ENCODE peak calls at places on chromosomes 4 and X, in nine cellular contexts. One of them, this sample, is unnamed.

GRCh38 chrX:121581885-121582284 is 534.5 kb downstream of the GLUD2 start:
- DNase-seq in ELR: no peak
- DNase-seq in KBM-7: no peak
- DNase-seq in stimulated activated naive CD8-positive, alpha-beta T cell treated with anti-CD3 and anti-CD28 coated beads, Interleukin-15, Interleukin-2, amounts not matched to agents 100 U/mL and 50 U/mL, for 24 hours: no peak
- DNase-seq in K562: peak
- DNase-seq in A673: peak
- DNase-seq in hepatocyte: no peak
- DNase-seq in activated T-cell treated with anti-CD3 and anti-CD28 coated beads, Interleukin-2, amount 50 U/mL, for 72 hours: no peak
- DNase-seq in stimulated activated naive CD4-positive, alpha-beta T cell: no peak
- DNase-seq in this sample: no peak

GRCh38 chr4:166981847-166982246 is 252.4 kb downstream of the SPOCK3 start:
- DNase-seq in ELR: no peak
- DNase-seq in KBM-7: no peak
- DNase-seq in stimulated activated naive CD8-positive, alpha-beta T cell treated with anti-CD3 and anti-CD28 coated beads, Interleukin-15, Interleukin-2, amounts not matched to agents 100 U/mL and 50 U/mL, for 24 hours: no peak
- DNase-seq in K562: no peak
- DNase-seq in A673: no peak
- DNase-seq in hepatocyte: no peak
- DNase-seq in activated T-cell treated with anti-CD3 and anti-CD28 coated beads, Interleukin-2, amount 50 U/mL, for 72 hours: no peak
- DNase-seq in stimulated activated naive CD4-positive, alpha-beta T cell: no peak
- DNase-seq in this sample: no peak

GRCh38 chr4:140809671-140810070 is 53.5 kb upstream of the TBC1D9 start:
- DNase-seq in ELR: no peak
- DNase-seq in KBM-7: peak
- DNase-seq in stimulated activated naive CD8-positive, alpha-beta T cell treated with anti-CD3 and anti-CD28 coated beads, Interleukin-15, Interleukin-2, amounts not matched to agents 100 U/mL and 50 U/mL, for 24 hours: no peak
- DNase-seq in K562: no peak
- DNase-seq in A673: no peak
- DNase-seq in hepatocyte: no peak
- DNase-seq in activated T-cell treated with anti-CD3 and anti-CD28 coated beads, Interleukin-2, amount 50 U/mL, for 72 hours: no peak
- DNase-seq in stimulated activated naive CD4-positive, alpha-beta T cell: no peak
- DNase-seq in this sample: no peak

GRCh38 chr4:74055096-74055495 is 16.6 kb upstream of the CXCL3 start:
- DNase-seq in ELR: no peak
- DNase-seq in KBM-7: no peak
- DNase-seq in stimulated activated naive CD8-positive, alpha-beta T cell treated with anti-CD3 and anti-CD28 coated beads, Interleukin-15, Interleukin-2, amounts not matched to agents 100 U/mL and 50 U/mL, for 24 hours: no peak
- DNase-seq in K562: peak
- DNase-seq in A673: no peak
- DNase-seq in hepatocyte: no peak
- DNase-seq in activated T-cell treated with anti-CD3 and anti-CD28 coated beads, Interleukin-2, amount 50 U/mL, for 72 hours: no peak
- DNase-seq in stimulated activated naive CD4-positive, alpha-beta T cell: no peak
- DNase-seq in this sample: no peak

GRCh38 chrX:48492293-48492910 is 16.4 kb upstream of the PORCN start:
- DNase-seq in ELR: peak
- DNase-seq in KBM-7: peak
- DNase-seq in stimulated activated naive CD8-positive, alpha-beta T cell treated with anti-CD3 and anti-CD28 coated beads, Interleukin-15, Interleukin-2, amounts not matched to agents 100 U/mL and 50 U/mL, for 24 hours: no peak
- DNase-seq in K562: peak
- DNase-seq in A673: no peak
- DNase-seq in hepatocyte: no peak
- DNase-seq in activated T-cell treated with anti-CD3 and anti-CD28 coated beads, Interleukin-2, amount 50 U/mL, for 72 hours: no peak
- DNase-seq in stimulated activated naive CD4-positive, alpha-beta T cell: no peak
- DNase-seq in this sample: peak

GRCh38 chr4:24559889-24560288 is 24.5 kb downstream of the DHX15 start:
- DNase-seq in ELR: peak
- DNase-seq in KBM-7: no peak
- DNase-seq in stimulated activated naive CD8-positive, alpha-beta T cell treated with anti-CD3 and anti-CD28 coated beads, Interleukin-15, Interleukin-2, amounts not matched to agents 100 U/mL and 50 U/mL, for 24 hours: no peak
- DNase-seq in K562: no peak
- DNase-seq in A673: no peak
- DNase-seq in hepatocyte: no peak
- DNase-seq in activated T-cell treated with anti-CD3 and anti-CD28 coated beads, Interleukin-2, amount 50 U/mL, for 72 hours: no peak
- DNase-seq in stimulated activated naive CD4-positive, alpha-beta T cell: no peak
- DNase-seq in this sample: no peak

GRCh38 chrX:14013074-14013473 is 16.6 kb downstream of the GEMIN8 start:
- DNase-seq in ELR: no peak
- DNase-seq in KBM-7: no peak
- DNase-seq in stimulated activated naive CD8-positive, alpha-beta T cell treated with anti-CD3 and anti-CD28 coated beads, Interleukin-15, Interleukin-2, amounts not matched to agents 100 U/mL and 50 U/mL, for 24 hours: no peak
- DNase-seq in K562: no peak
- DNase-seq in A673: no peak
- DNase-seq in hepatocyte: no peak
- DNase-seq in activated T-cell treated with anti-CD3 and anti-CD28 coated beads, Interleukin-2, amount 50 U/mL, for 72 hours: no peak
- DNase-seq in stimulated activated naive CD4-positive, alpha-beta T cell: no peak
- DNase-seq in this sample: no peak

GRCh38 chr4:155751569-155751968 is 7.3 kb upstream of the GUCY1B1 start:
- DNase-seq in ELR: no peak
- DNase-seq in KBM-7: no peak
- DNase-seq in stimulated activated naive CD8-positive, alpha-beta T cell treated with anti-CD3 and anti-CD28 coated beads, Interleukin-15, Interleukin-2, amounts not matched to agents 100 U/mL and 50 U/mL, for 24 hours: no peak
- DNase-seq in K562: no peak
- DNase-seq in A673: no peak
- DNase-seq in hepatocyte: no peak
- DNase-seq in activated T-cell treated with anti-CD3 and anti-CD28 coated beads, Interleukin-2, amount 50 U/mL, for 72 hours: no peak
- DNase-seq in stimulated activated naive CD4-positive, alpha-beta T cell: no peak
- DNase-seq in this sample: no peak

GRCh38 chr4:57065730-57066482 is 44.3 kb downstream of the IGFBP7 start:
- DNase-seq in ELR: peak
- DNase-seq in KBM-7: no peak
- DNase-seq in stimulated activated naive CD8-positive, alpha-beta T cell treated with anti-CD3 and anti-CD28 coated beads, Interleukin-15, Interleukin-2, amounts not matched to agents 100 U/mL and 50 U/mL, for 24 hours: no peak
- DNase-seq in K562: no peak
- DNase-seq in A673: no peak
- DNase-seq in hepatocyte: no peak
- DNase-seq in activated T-cell treated with anti-CD3 and anti-CD28 coated beads, Interleukin-2, amount 50 U/mL, for 72 hours: no peak
- DNase-seq in stimulated activated naive CD4-positive, alpha-beta T cell: no peak
- DNase-seq in this sample: no peak

GRCh38 chrX:108735087-108735679 is 1.2 kb downstream of the IRS4 start:
- DNase-seq in ELR: no peak
- DNase-seq in KBM-7: peak
- DNase-seq in stimulated activated naive CD8-positive, alpha-beta T cell treated with anti-CD3 and anti-CD28 coated beads, Interleukin-15, Interleukin-2, amounts not matched to agents 100 U/mL and 50 U/mL, for 24 hours: no peak
- DNase-seq in K562: no peak
- DNase-seq in A673: no peak
- DNase-seq in hepatocyte: peak
- DNase-seq in activated T-cell treated with anti-CD3 and anti-CD28 coated beads, Interleukin-2, amount 50 U/mL, for 72 hours: no peak
- DNase-seq in stimulated activated naive CD4-positive, alpha-beta T cell: no peak
- DNase-seq in this sample: no peak

GRCh38 chrX:134760671-134761070 is 102.4 kb upstream of the PLAC1 start:
- DNase-seq in ELR: no peak
- DNase-seq in KBM-7: no peak
- DNase-seq in stimulated activated naive CD8-positive, alpha-beta T cell treated with anti-CD3 and anti-CD28 coated beads, Interleukin-15, Interleukin-2, amounts not matched to agents 100 U/mL and 50 U/mL, for 24 hours: no peak
- DNase-seq in K562: no peak
- DNase-seq in A673: no peak
- DNase-seq in hepatocyte: no peak
- DNase-seq in activated T-cell treated with anti-CD3 and anti-CD28 coated beads, Interleukin-2, amount 50 U/mL, for 72 hours: no peak
- DNase-seq in stimulated activated naive CD4-positive, alpha-beta T cell: no peak
- DNase-seq in this sample: no peak

GRCh38 chr4:118816538-118817177 is 19.3 kb downstream of the SEC24D start:
- DNase-seq in ELR: peak
- DNase-seq in KBM-7: no peak
- DNase-seq in stimulated activated naive CD8-positive, alpha-beta T cell treated with anti-CD3 and anti-CD28 coated beads, Interleukin-15, Interleukin-2, amounts not matched to agents 100 U/mL and 50 U/mL, for 24 hours: no peak
- DNase-seq in K562: no peak
- DNase-seq in A673: no peak
- DNase-seq in hepatocyte: no peak
- DNase-seq in activated T-cell treated with anti-CD3 and anti-CD28 coated beads, Interleukin-2, amount 50 U/mL, for 72 hours: no peak
- DNase-seq in stimulated activated naive CD4-positive, alpha-beta T cell: no peak
- DNase-seq in this sample: no peak

GRCh38 chr4:153394945-153395344 is 50.5 kb downstream of the MND1 start:
- DNase-seq in ELR: peak
- DNase-seq in KBM-7: no peak
- DNase-seq in stimulated activated naive CD8-positive, alpha-beta T cell treated with anti-CD3 and anti-CD28 coated beads, Interleukin-15, Interleukin-2, amounts not matched to agents 100 U/mL and 50 U/mL, for 24 hours: no peak
- DNase-seq in K562: no peak
- DNase-seq in A673: no peak
- DNase-seq in hepatocyte: no peak
- DNase-seq in activated T-cell treated with anti-CD3 and anti-CD28 coated beads, Interleukin-2, amount 50 U/mL, for 72 hours: no peak
- DNase-seq in stimulated activated naive CD4-positive, alpha-beta T cell: no peak
- DNase-seq in this sample: no peak

GRCh38 chrX:18640686-18641085 is 31.2 kb downstream of the RS1 start:
- DNase-seq in ELR: no peak
- DNase-seq in KBM-7: no peak
- DNase-seq in stimulated activated naive CD8-positive, alpha-beta T cell treated with anti-CD3 and anti-CD28 coated beads, Interleukin-15, Interleukin-2, amounts not matched to agents 100 U/mL and 50 U/mL, for 24 hours: no peak
- DNase-seq in K562: peak
- DNase-seq in A673: no peak
- DNase-seq in hepatocyte: no peak
- DNase-seq in activated T-cell treated with anti-CD3 and anti-CD28 coated beads, Interleukin-2, amount 50 U/mL, for 72 hours: no peak
- DNase-seq in stimulated activated naive CD4-positive, alpha-beta T cell: no peak
- DNase-seq in this sample: no peak

GRCh38 chr4:39181905-39182638 is at the start of gene WDR19:
- DNase-seq in ELR: peak
- DNase-seq in KBM-7: peak
- DNase-seq in stimulated activated naive CD8-positive, alpha-beta T cell treated with anti-CD3 and anti-CD28 coated beads, Interleukin-15, Interleukin-2, amounts not matched to agents 100 U/mL and 50 U/mL, for 24 hours: peak
- DNase-seq in K562: peak
- DNase-seq in A673: peak
- DNase-seq in hepatocyte: peak
- DNase-seq in activated T-cell treated with anti-CD3 and anti-CD28 coated beads, Interleukin-2, amount 50 U/mL, for 72 hours: peak
- DNase-seq in stimulated activated naive CD4-positive, alpha-beta T cell: peak
- DNase-seq in this sample: peak

GRCh38 chr4:154348657-154349056 is 142.9 kb downstream of the DCHS2 start:
- DNase-seq in ELR: no peak
- DNase-seq in KBM-7: no peak
- DNase-seq in stimulated activated naive CD8-positive, alpha-beta T cell treated with anti-CD3 and anti-CD28 coated beads, Interleukin-15, Interleukin-2, amounts not matched to agents 100 U/mL and 50 U/mL, for 24 hours: no peak
- DNase-seq in K562: peak
- DNase-seq in A673: no peak
- DNase-seq in hepatocyte: no peak
- DNase-seq in activated T-cell treated with anti-CD3 and anti-CD28 coated beads, Interleukin-2, amount 50 U/mL, for 72 hours: no peak
- DNase-seq in stimulated activated naive CD4-positive, alpha-beta T cell: no peak
- DNase-seq in this sample: no peak

GRCh38 chr4:98341309-98341708 is 80.1 kb downstream of the RAP1GDS1 start:
- DNase-seq in ELR: peak
- DNase-seq in KBM-7: no peak
- DNase-seq in stimulated activated naive CD8-positive, alpha-beta T cell treated with anti-CD3 and anti-CD28 coated beads, Interleukin-15, Interleukin-2, amounts not matched to agents 100 U/mL and 50 U/mL, for 24 hours: no peak
- DNase-seq in K562: no peak
- DNase-seq in A673: peak
- DNase-seq in hepatocyte: no peak
- DNase-seq in activated T-cell treated with anti-CD3 and anti-CD28 coated beads, Interleukin-2, amount 50 U/mL, for 72 hours: no peak
- DNase-seq in stimulated activated naive CD4-positive, alpha-beta T cell: no peak
- DNase-seq in this sample: no peak

GRCh38 chr4:147590249-147590920 is 26.8 kb upstream of the TMEM184C start:
- DNase-seq in ELR: peak
- DNase-seq in KBM-7: peak
- DNase-seq in stimulated activated naive CD8-positive, alpha-beta T cell treated with anti-CD3 and anti-CD28 coated beads, Interleukin-15, Interleukin-2, amounts not matched to agents 100 U/mL and 50 U/mL, for 24 hours: peak
- DNase-seq in K562: peak
- DNase-seq in A673: peak
- DNase-seq in hepatocyte: peak
- DNase-seq in activated T-cell treated with anti-CD3 and anti-CD28 coated beads, Interleukin-2, amount 50 U/mL, for 72 hours: peak
- DNase-seq in stimulated activated naive CD4-positive, alpha-beta T cell: peak
- DNase-seq in this sample: peak

GRCh38 chr4:30716671-30717207 is 3.4 kb upstream of the PCDH7 start:
- DNase-seq in ELR: peak
- DNase-seq in KBM-7: no peak
- DNase-seq in stimulated activated naive CD8-positive, alpha-beta T cell treated with anti-CD3 and anti-CD28 coated beads, Interleukin-15, Interleukin-2, amounts not matched to agents 100 U/mL and 50 U/mL, for 24 hours: no peak
- DNase-seq in K562: no peak
- DNase-seq in A673: no peak
- DNase-seq in hepatocyte: peak
- DNase-seq in activated T-cell treated with anti-CD3 and anti-CD28 coated beads, Interleukin-2, amount 50 U/mL, for 72 hours: no peak
- DNase-seq in stimulated activated naive CD4-positive, alpha-beta T cell: no peak
- DNase-seq in this sample: no peak

GRCh38 chr4:2064276-2064991 is 5.3 kb downstream of the NAT8L start:
- DNase-seq in ELR: no peak
- DNase-seq in KBM-7: no peak
- DNase-seq in stimulated activated naive CD8-positive, alpha-beta T cell treated with anti-CD3 and anti-CD28 coated beads, Interleukin-15, Interleukin-2, amounts not matched to agents 100 U/mL and 50 U/mL, for 24 hours: no peak
- DNase-seq in K562: peak
- DNase-seq in A673: no peak
- DNase-seq in hepatocyte: no peak
- DNase-seq in activated T-cell treated with anti-CD3 and anti-CD28 coated beads, Interleukin-2, amount 50 U/mL, for 72 hours: no peak
- DNase-seq in stimulated activated naive CD4-positive, alpha-beta T cell: no peak
- DNase-seq in this sample: no peak

GRCh38 chr4:119678761-119679160 is 50.2 kb upstream of the PDE5A start:
- DNase-seq in ELR: peak
- DNase-seq in KBM-7: no peak
- DNase-seq in stimulated activated naive CD8-positive, alpha-beta T cell treated with anti-CD3 and anti-CD28 coated beads, Interleukin-15, Interleukin-2, amounts not matched to agents 100 U/mL and 50 U/mL, for 24 hours: no peak
- DNase-seq in K562: no peak
- DNase-seq in A673: no peak
- DNase-seq in hepatocyte: no peak
- DNase-seq in activated T-cell treated with anti-CD3 and anti-CD28 coated beads, Interleukin-2, amount 50 U/mL, for 72 hours: no peak
- DNase-seq in stimulated activated naive CD4-positive, alpha-beta T cell: no peak
- DNase-seq in this sample: no peak

GRCh38 chr4:23266401-23266800 is 573.7 kb downstream of the GBA3 start:
- DNase-seq in ELR: no peak
- DNase-seq in KBM-7: no peak
- DNase-seq in stimulated activated naive CD8-positive, alpha-beta T cell treated with anti-CD3 and anti-CD28 coated beads, Interleukin-15, Interleukin-2, amounts not matched to agents 100 U/mL and 50 U/mL, for 24 hours: no peak
- DNase-seq in K562: no peak
- DNase-seq in A673: no peak
- DNase-seq in hepatocyte: no peak
- DNase-seq in activated T-cell treated with anti-CD3 and anti-CD28 coated beads, Interleukin-2, amount 50 U/mL, for 72 hours: no peak
- DNase-seq in stimulated activated naive CD4-positive, alpha-beta T cell: no peak
- DNase-seq in this sample: no peak

GRCh38 chr4:126986828-126987227 is 645.9 kb upstream of the INTU start:
- DNase-seq in ELR: peak
- DNase-seq in KBM-7: no peak
- DNase-seq in stimulated activated naive CD8-positive, alpha-beta T cell treated with anti-CD3 and anti-CD28 coated beads, Interleukin-15, Interleukin-2, amounts not matched to agents 100 U/mL and 50 U/mL, for 24 hours: no peak
- DNase-seq in K562: no peak
- DNase-seq in A673: no peak
- DNase-seq in hepatocyte: no peak
- DNase-seq in activated T-cell treated with anti-CD3 and anti-CD28 coated beads, Interleukin-2, amount 50 U/mL, for 72 hours: no peak
- DNase-seq in stimulated activated naive CD4-positive, alpha-beta T cell: no peak
- DNase-seq in this sample: no peak

GRCh38 chr4:59518005-59518823 is 1681.9 kb upstream of the ADGRL3 start:
- DNase-seq in ELR: no peak
- DNase-seq in KBM-7: no peak
- DNase-seq in stimulated activated naive CD8-positive, alpha-beta T cell treated with anti-CD3 and anti-CD28 coated beads, Interleukin-15, Interleukin-2, amounts not matched to agents 100 U/mL and 50 U/mL, for 24 hours: no peak
- DNase-seq in K562: no peak
- DNase-seq in A673: no peak
- DNase-seq in hepatocyte: no peak
- DNase-seq in activated T-cell treated with anti-CD3 and anti-CD28 coated beads, Interleukin-2, amount 50 U/mL, for 72 hours: no peak
- DNase-seq in stimulated activated naive CD4-positive, alpha-beta T cell: no peak
- DNase-seq in this sample: no peak

This sample was measured in MG63.